ENCODE peak calls at places on chromosomes 1 and 21, in seven cellular contexts. F is stomach, L is K562, B is GM12878, Y is spleen, O is suprapubic skin, E is transverse colon. H is an unnamed sample.
A peak's percentile ranks its signal among the peaks of the same experiment; 100 is the strongest.

GRCh38 chr1:227227761-227228160 is 90.5 kb downstream of the CDC42BPA start:
- DNase-seq in F (no peak), L (no peak), B (no peak), Y (no peak), O (no peak), E (no peak), H (no peak)

GRCh38 chr1:233244183-233244582 is 51.3 kb downstream of the PCNX2 start:
- DNase-seq in F (peak; percentile 52), L (no peak), B (no peak), Y (no peak), O (no peak), E (peak; percentile 58), H (no peak)

GRCh38 chr1:234619794-234620247 is 9.8 kb upstream of the IRF2BP2 start:
- DNase-seq in F (no peak), L (no peak), B (no peak), Y (no peak), O (no peak), E (no peak), H (no peak)

GRCh38 chr21:38241029-38241740 is 15.6 kb upstream of the KCNJ15 start:
- DNase-seq in F (no peak), L (no peak), B (no peak), Y (no peak), O (peak; percentile 71), E (no peak), H (no peak)

GRCh38 chr1:13898406-13898805 is 198.4 kb downstream of the PRDM2 start:
- DNase-seq in F (no peak), L (no peak), B (no peak), Y (no peak), O (no peak), E (no peak), H (no peak)

GRCh38 chr1:107443027-107443426 is 302.2 kb downstream of the NTNG1 start:
- DNase-seq in F (no peak), L (no peak), B (no peak), Y (no peak), O (no peak), E (no peak), H (no peak)

GRCh38 chr21:46557469-46557868 is 47.4 kb downstream of the S100B start:
- DNase-seq in F (peak; percentile 14), L (no peak), B (no peak), Y (no peak), O (no peak), E (no peak), H (no peak)

GRCh38 chr1:183087001-183087400 is 63.8 kb downstream of the LAMC1 start:
- DNase-seq in F (no peak), L (no peak), B (no peak), Y (no peak), O (no peak), E (no peak), H (no peak)

GRCh38 chr1:87121732-87122163 is 206.9 kb upstream of the LMO4 start:
- DNase-seq in F (no peak), L (no peak), B (no peak), Y (no peak), O (no peak), E (no peak), H (no peak)

GRCh38 chr1:90067194-90067593 is 72.3 kb downstream of the ZNF326 start:
- DNase-seq in F (no peak), L (no peak), B (no peak), Y (no peak), O (no peak), E (no peak), H (no peak)

GRCh38 chr21:46636550-46637289 is 1.2 kb downstream of the PRMT2 start:
- DNase-seq in F (no peak), L (no peak), B (no peak), Y (no peak), O (no peak), E (no peak), H (no peak)

GRCh38 chr1:95018602-95019369 is 54.0 kb downstream of the ALG14 start:
- DNase-seq in F (no peak), L (no peak), B (no peak), Y (no peak), O (no peak), E (no peak), H (no peak)

GRCh38 chr1:150406483-150406882 is 42.5 kb downstream of the RPRD2 start:
- DNase-seq in F (no peak), L (no peak), B (no peak), Y (no peak), O (no peak), E (no peak), H (no peak)

GRCh38 chr1:214002060-214002459 is 14.3 kb downstream of the PROX1 start:
- DNase-seq in F (no peak), L (no peak), B (no peak), Y (no peak), O (no peak), E (no peak), H (no peak)

GRCh38 chr1:16236091-16236494 is 890 bp downstream of the CPLANE2 start:
- DNase-seq in F (peak; percentile 65), L (peak; percentile 42), B (peak; percentile 38), Y (no peak), O (no peak), E (peak; percentile 63), H (no peak)

GRCh38 chr1:23343246-23344110 is 606 bp downstream of the HNRNPR start:
- DNase-seq in F (peak; percentile 29), L (no peak), B (no peak), Y (peak; percentile 89), O (peak; percentile 67), E (peak; percentile 28), H (no peak)

GRCh38 chr1:207069858-207070506 is 16.9 kb downstream of the PFKFB2 start:
- DNase-seq in F (no peak), L (no peak), B (no peak), Y (peak; percentile 77), O (no peak), E (no peak), H (no peak)

GRCh38 chr21:25323356-25323949 is 283.8 kb downstream of the MRPL39 start:
- DNase-seq in F (no peak), L (no peak), B (no peak), Y (no peak), O (no peak), E (no peak), H (no peak)

GRCh38 chr1:187326554-187326953 is 497.8 kb downstream of the PLA2G4A start:
- DNase-seq in F (no peak), L (no peak), B (no peak), Y (no peak), O (no peak), E (no peak), H (no peak)

GRCh38 chr1:210292276-210292851 is 36.3 kb upstream of the HHAT start:
- DNase-seq in F (peak; percentile 79), L (peak; percentile 26), B (no peak), Y (peak; percentile 78), O (peak; percentile 78), E (peak; percentile 79), H (no peak)

GRCh38 chr1:175420491-175420827 is 227.9 kb upstream of the KIAA0040 start:
- DNase-seq in F (no peak), L (no peak), B (no peak), Y (no peak), O (no peak), E (no peak), H (no peak)

GRCh38 chr1:31529999-31530705 is 46.2 kb upstream of the TINAGL1 start:
- DNase-seq in F (no peak), L (no peak), B (no peak), Y (no peak), O (no peak), E (no peak), H (no peak)

GRCh38 chr1:61087574-61087973 is 5.2 kb downstream of the NFIA start:
- DNase-seq in F (no peak), L (no peak), B (no peak), Y (no peak), O (no peak), E (no peak), H (no peak)

GRCh38 chr1:61090546-61090945 is 8.2 kb downstream of the NFIA start:
- DNase-seq in F (no peak), L (no peak), B (no peak), Y (no peak), O (no peak), E (no peak), H (no peak)

GRCh38 chr1:61091455-61091854 is 9.1 kb downstream of the NFIA start:
- DNase-seq in F (no peak), L (no peak), B (no peak), Y (no peak), O (no peak), E (no peak), H (no peak)

GRCh38 chr1:61088163-61088840 is 5.9 kb downstream of the NFIA start:
- DNase-seq in F (no peak), L (no peak), B (no peak), Y (no peak), O (no peak), E (no peak), H (no peak)

DNA sequence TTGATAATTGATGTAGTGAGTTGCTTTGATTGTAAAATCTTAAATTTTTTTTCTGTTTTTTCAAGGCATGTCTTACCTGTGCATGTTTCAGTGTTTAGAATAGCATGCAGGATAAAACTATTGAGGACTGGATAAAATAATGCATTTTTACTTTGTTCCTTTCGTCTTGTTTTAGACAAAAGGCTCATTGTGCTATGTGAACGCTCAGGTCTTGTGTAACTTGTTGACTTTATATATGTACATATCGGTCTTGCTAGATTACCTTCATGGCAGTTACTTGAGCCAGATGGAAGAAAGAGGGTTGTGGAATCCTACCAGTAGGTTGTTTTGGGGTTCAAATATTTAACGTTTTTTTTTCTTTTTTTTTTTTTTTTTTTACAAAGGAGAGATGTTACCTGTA is 7.0 kb downstream of the NFIA start:
- DNase-seq in F (no peak), L (no peak), B (no peak), Y (no peak), O (no peak), E (no peak), H (no peak)
- H3K4me1 ChIP-seq in F (peaks cover 20% of the 10 kb centered on the region), L (peaks cover 11% of the 10 kb centered on the region), B (no peaks in the 10 kb centered on the region), Y (peaks cover 11% of the 10 kb centered on the region), O (peaks cover 66% of the 10 kb centered on the region), E (peaks cover 55% of the 10 kb centered on the region), H (peaks cover 69% of the 10 kb centered on the region)

GRCh38 chr1:9500756-9501754 is 38.2 kb upstream of the SLC25A33 start:
- DNase-seq in F (no peak), L (no peak), B (no peak), Y (no peak), O (no peak), E (no peak), H (no peak)
- TF ChIP-seq POLR2A in F (no peak), L (no peak), B (no peak), Y (no peak), O (no peak), E (no peak), H (no peak)

DNA sequence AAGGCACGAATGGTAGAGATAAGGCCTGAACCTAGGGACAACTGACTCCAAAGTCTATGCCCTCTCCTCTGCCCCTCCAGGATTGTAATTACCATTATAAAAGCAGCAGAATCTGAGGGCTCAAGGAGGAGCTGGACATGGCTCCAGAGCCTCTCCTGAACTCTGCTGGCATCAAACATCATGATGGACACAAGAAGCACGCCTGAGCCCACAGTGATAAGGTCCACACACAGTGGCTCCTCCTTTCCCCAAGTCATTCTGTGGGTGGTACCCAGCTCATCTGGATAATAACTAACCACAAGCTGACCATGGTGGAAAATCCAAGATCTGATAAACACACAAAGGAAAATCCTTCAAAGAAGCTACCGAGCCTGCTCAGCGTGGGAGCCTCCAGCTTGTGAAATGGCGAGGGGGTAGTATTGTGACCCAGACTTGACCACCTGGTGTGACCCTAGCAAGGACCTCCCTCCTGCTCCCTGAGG is 85.2 kb downstream of the HIVEP3 start:
- DNase-seq in F (no peak), L (no peak), B (no peak), Y (no peak), O (no peak), E (no peak), H (no peak)
- TF ChIP-seq POLR2AphosphoS5 in F (no peak), L (no peak), B (no peak), Y (no peak), O (no peak), E (no peak), H (no peak)

GRCh38 chr1:212293579-212293978 is 8.4 kb downstream of the PPP2R5A start:
- DNase-seq in F (no peak), L (no peak), B (no peak), Y (no peak), O (no peak), E (no peak), H (no peak)
- H3K4me1 ChIP-seq in F (peaks cover 14% of the 10 kb centered on the region), L (peaks cover 43% of the 10 kb centered on the region), B (peaks cover 15% of the 10 kb centered on the region), Y (peaks cover 86% of the 10 kb centered on the region), O (peaks cover 59% of the 10 kb centered on the region), E (peaks cover 45% of the 10 kb centered on the region), H (peaks cover 72% of the 10 kb centered on the region)